ENCODE peak calls at places on chromosomes 1 and 21, in seven cellular contexts. One of them, this sample, is unnamed.

GRCh38 chr1:176559474-176560390 is 96.8 kb downstream of the PAPPA2 start:
- DNase-seq in RWPE1: peak
- DNase-seq in HCT116: peak
- DNase-seq in fibroblast of pulmonary artery: peak
- DNase-seq in mammary epithelial cell: peak
- DNase-seq in uterus: peak
- DNase-seq in coronary artery: no peak
- DNase-seq in this sample: peak

GRCh38 chr21:39527664-39528381 is 76.1 kb downstream of the SH3BGR start:
- DNase-seq in RWPE1: no peak
- DNase-seq in HCT116: no peak
- DNase-seq in fibroblast of pulmonary artery: no peak
- DNase-seq in mammary epithelial cell: no peak
- DNase-seq in uterus: no peak
- DNase-seq in coronary artery: no peak
- DNase-seq in this sample: no peak

GRCh38 chr1:27238032-27238431 is 3.6 kb downstream of the WDTC1 start:
- DNase-seq in RWPE1: no peak
- DNase-seq in HCT116: no peak
- DNase-seq in fibroblast of pulmonary artery: no peak
- DNase-seq in mammary epithelial cell: no peak
- DNase-seq in uterus: no peak
- DNase-seq in coronary artery: no peak
- DNase-seq in this sample: no peak

GRCh38 chr1:78003882-78004718 is 639 bp upstream of the DNAJB4 start:
- DNase-seq in RWPE1: peak
- DNase-seq in HCT116: peak
- DNase-seq in fibroblast of pulmonary artery: peak
- DNase-seq in mammary epithelial cell: peak
- DNase-seq in uterus: peak
- DNase-seq in coronary artery: no peak
- DNase-seq in this sample: peak

GRCh38 chr1:234662148-234662547 is 52.2 kb upstream of the IRF2BP2 start:
- DNase-seq in RWPE1: no peak
- DNase-seq in HCT116: no peak
- DNase-seq in fibroblast of pulmonary artery: no peak
- DNase-seq in mammary epithelial cell: no peak
- DNase-seq in uterus: no peak
- DNase-seq in coronary artery: no peak
- DNase-seq in this sample: no peak

GRCh38 chr1:108746382-108747127 is at the start of gene STXBP3:
- DNase-seq in RWPE1: peak
- DNase-seq in HCT116: peak
- DNase-seq in fibroblast of pulmonary artery: peak
- DNase-seq in mammary epithelial cell: peak
- DNase-seq in uterus: peak
- DNase-seq in coronary artery: peak
- DNase-seq in this sample: peak

GRCh38 chr1:206953126-206953525 is 6.9 kb upstream of the PIGR start:
- DNase-seq in RWPE1: no peak
- DNase-seq in HCT116: no peak
- DNase-seq in fibroblast of pulmonary artery: no peak
- DNase-seq in mammary epithelial cell: no peak
- DNase-seq in uterus: no peak
- DNase-seq in coronary artery: no peak
- DNase-seq in this sample: no peak

GRCh38 chr1:106224426-106224825 is 832.0 kb upstream of the PRMT6 start:
- DNase-seq in RWPE1: no peak
- DNase-seq in HCT116: no peak
- DNase-seq in fibroblast of pulmonary artery: no peak
- DNase-seq in mammary epithelial cell: no peak
- DNase-seq in uterus: no peak
- DNase-seq in coronary artery: no peak
- DNase-seq in this sample: no peak

GRCh38 chr1:229258031-229258850 is 12.7 kb upstream of the RAB4A start:
- DNase-seq in RWPE1: peak
- DNase-seq in HCT116: peak
- DNase-seq in fibroblast of pulmonary artery: peak
- DNase-seq in mammary epithelial cell: no peak
- DNase-seq in uterus: peak
- DNase-seq in coronary artery: no peak
- DNase-seq in this sample: peak

GRCh38 chr1:240803151-240803550 is 191.2 kb upstream of the GREM2 start:
- DNase-seq in RWPE1: peak
- DNase-seq in HCT116: no peak
- DNase-seq in fibroblast of pulmonary artery: peak
- DNase-seq in mammary epithelial cell: no peak
- DNase-seq in uterus: no peak
- DNase-seq in coronary artery: no peak
- DNase-seq in this sample: no peak

GRCh38 chr1:109441105-109441504 is 14.9 kb upstream of the PSMA5 start:
- DNase-seq in RWPE1: no peak
- DNase-seq in HCT116: no peak
- DNase-seq in fibroblast of pulmonary artery: peak
- DNase-seq in mammary epithelial cell: no peak
- DNase-seq in uterus: no peak
- DNase-seq in coronary artery: no peak
- DNase-seq in this sample: no peak

GRCh38 chr1:44792736-44793502 is 4.9 kb upstream of the BEST4 start:
- DNase-seq in RWPE1: no peak
- DNase-seq in HCT116: no peak
- DNase-seq in fibroblast of pulmonary artery: no peak
- DNase-seq in mammary epithelial cell: no peak
- DNase-seq in uterus: peak
- DNase-seq in coronary artery: no peak
- DNase-seq in this sample: peak

GRCh38 chr1:236394905-236395779 is 1.1 kb downstream of the EDARADD start:
- DNase-seq in RWPE1: peak
- DNase-seq in HCT116: no peak
- DNase-seq in fibroblast of pulmonary artery: peak
- DNase-seq in mammary epithelial cell: peak
- DNase-seq in uterus: no peak
- DNase-seq in coronary artery: no peak
- DNase-seq in this sample: peak

GRCh38 chr1:230909974-230910754 is 41.8 kb upstream of the C1orf198 start:
- DNase-seq in RWPE1: no peak
- DNase-seq in HCT116: no peak
- DNase-seq in fibroblast of pulmonary artery: no peak
- DNase-seq in mammary epithelial cell: no peak
- DNase-seq in uterus: peak
- DNase-seq in coronary artery: no peak
- DNase-seq in this sample: no peak

GRCh38 chr1:167022384-167022783 is 33.3 kb downstream of the MAEL start:
- DNase-seq in RWPE1: no peak
- DNase-seq in HCT116: no peak
- DNase-seq in fibroblast of pulmonary artery: no peak
- DNase-seq in mammary epithelial cell: no peak
- DNase-seq in uterus: no peak
- DNase-seq in coronary artery: no peak
- DNase-seq in this sample: no peak

GRCh38 chr1:223319373-223319772 is 44.6 kb downstream of the SUSD4 start:
- DNase-seq in RWPE1: no peak
- DNase-seq in HCT116: no peak
- DNase-seq in fibroblast of pulmonary artery: no peak
- DNase-seq in mammary epithelial cell: peak
- DNase-seq in uterus: no peak
- DNase-seq in coronary artery: no peak
- DNase-seq in this sample: no peak

GRCh38 chr1:11350265-11350664 is 77.3 kb downstream of the UBIAD1 start:
- DNase-seq in RWPE1: no peak
- DNase-seq in HCT116: no peak
- DNase-seq in fibroblast of pulmonary artery: no peak
- DNase-seq in mammary epithelial cell: no peak
- DNase-seq in uterus: no peak
- DNase-seq in coronary artery: no peak
- DNase-seq in this sample: no peak

GRCh38 chr1:209985002-209985401 is 47.0 kb downstream of the SYT14 start:
- DNase-seq in RWPE1: no peak
- DNase-seq in HCT116: no peak
- DNase-seq in fibroblast of pulmonary artery: no peak
- DNase-seq in mammary epithelial cell: no peak
- DNase-seq in uterus: no peak
- DNase-seq in coronary artery: no peak
- DNase-seq in this sample: no peak

GRCh38 chr1:242761556-242761955 is 237.1 kb upstream of the PLD5 start:
- DNase-seq in RWPE1: no peak
- DNase-seq in HCT116: no peak
- DNase-seq in fibroblast of pulmonary artery: no peak
- DNase-seq in mammary epithelial cell: no peak
- DNase-seq in uterus: no peak
- DNase-seq in coronary artery: no peak
- DNase-seq in this sample: no peak

GRCh38 chr1:7666249-7666648 is 104.8 kb upstream of the VAMP3 start:
- DNase-seq in RWPE1: no peak
- DNase-seq in HCT116: no peak
- DNase-seq in fibroblast of pulmonary artery: no peak
- DNase-seq in mammary epithelial cell: no peak
- DNase-seq in uterus: no peak
- DNase-seq in coronary artery: no peak
- DNase-seq in this sample: no peak

GRCh38 chr1:20792177-20792576 is 5.1 kb upstream of the HP1BP3 start:
- DNase-seq in RWPE1: no peak
- DNase-seq in HCT116: no peak
- DNase-seq in fibroblast of pulmonary artery: peak
- DNase-seq in mammary epithelial cell: no peak
- DNase-seq in uterus: no peak
- DNase-seq in coronary artery: no peak
- DNase-seq in this sample: no peak

GRCh38 chr1:168096296-168097165 is 40.2 kb downstream of the GPR161 start:
- DNase-seq in RWPE1: no peak
- DNase-seq in HCT116: no peak
- DNase-seq in fibroblast of pulmonary artery: no peak
- DNase-seq in mammary epithelial cell: no peak
- DNase-seq in uterus: no peak
- DNase-seq in coronary artery: peak
- DNase-seq in this sample: no peak

GRCh38 chr1:84077476-84078107 is 66.5 kb upstream of the PRKACB start:
- DNase-seq in RWPE1: peak
- DNase-seq in HCT116: peak
- DNase-seq in fibroblast of pulmonary artery: peak
- DNase-seq in mammary epithelial cell: peak
- DNase-seq in uterus: peak
- DNase-seq in coronary artery: peak
- DNase-seq in this sample: peak
- TF ChIP-seq CTCF in RWPE1: no peak
- TF ChIP-seq CTCF in HCT116: peak
- TF ChIP-seq CTCF in fibroblast of pulmonary artery: no peak
- TF ChIP-seq CTCF in mammary epithelial cell: no peak
- TF ChIP-seq CTCF in uterus: peak
- TF ChIP-seq CTCF in coronary artery: no peak
- TF ChIP-seq CTCF in this sample: no peak

GRCh38 chr1:99327357-99327756 is 63.1 kb downstream of the PLPPR4 start:
- DNase-seq in RWPE1: no peak
- DNase-seq in HCT116: no peak
- DNase-seq in fibroblast of pulmonary artery: no peak
- DNase-seq in mammary epithelial cell: no peak
- DNase-seq in uterus: no peak
- DNase-seq in coronary artery: no peak
- DNase-seq in this sample: no peak
- TF ChIP-seq CTCF in RWPE1: no peak
- TF ChIP-seq CTCF in HCT116: no peak
- TF ChIP-seq CTCF in fibroblast of pulmonary artery: no peak
- TF ChIP-seq CTCF in mammary epithelial cell: no peak
- TF ChIP-seq CTCF in uterus: no peak
- TF ChIP-seq CTCF in coronary artery: no peak
- TF ChIP-seq CTCF in this sample: no peak

GRCh38 chr1:63068626-63069025 is 253.7 kb upstream of the FOXD3 start:
- DNase-seq in RWPE1: peak
- DNase-seq in HCT116: no peak
- DNase-seq in fibroblast of pulmonary artery: no peak
- DNase-seq in mammary epithelial cell: peak
- DNase-seq in uterus: no peak
- DNase-seq in coronary artery: no peak
- DNase-seq in this sample: no peak

GRCh38 chr1:63064135-63064534 is 258.2 kb upstream of the FOXD3 start:
- DNase-seq in RWPE1: no peak
- DNase-seq in HCT116: no peak
- DNase-seq in fibroblast of pulmonary artery: no peak
- DNase-seq in mammary epithelial cell: no peak
- DNase-seq in uterus: no peak
- DNase-seq in coronary artery: no peak
- DNase-seq in this sample: no peak

GRCh38 chr1:63069214-63069613 is 253.2 kb upstream of the FOXD3 start:
- DNase-seq in RWPE1: no peak
- DNase-seq in HCT116: no peak
- DNase-seq in fibroblast of pulmonary artery: no peak
- DNase-seq in mammary epithelial cell: no peak
- DNase-seq in uterus: no peak
- DNase-seq in coronary artery: no peak
- DNase-seq in this sample: no peak

GRCh38 chr1:63063367-63063766 is 259.0 kb upstream of the FOXD3 start:
- DNase-seq in RWPE1: no peak
- DNase-seq in HCT116: no peak
- DNase-seq in fibroblast of pulmonary artery: no peak
- DNase-seq in mammary epithelial cell: no peak
- DNase-seq in uterus: no peak
- DNase-seq in coronary artery: no peak
- DNase-seq in this sample: peak
- TF ChIP-seq CTCF in RWPE1: no peak
- TF ChIP-seq CTCF in HCT116: peak
- TF ChIP-seq CTCF in fibroblast of pulmonary artery: no peak
- TF ChIP-seq CTCF in mammary epithelial cell: peak
- TF ChIP-seq CTCF in uterus: no peak
- TF ChIP-seq CTCF in coronary artery: no peak
- TF ChIP-seq CTCF in this sample: no peak

GRCh38 chr1:185674201-185674600 is 60.0 kb upstream of the HMCN1 start:
- DNase-seq in RWPE1: no peak
- DNase-seq in HCT116: no peak
- DNase-seq in fibroblast of pulmonary artery: no peak
- DNase-seq in mammary epithelial cell: no peak
- DNase-seq in uterus: no peak
- DNase-seq in coronary artery: no peak
- DNase-seq in this sample: no peak

GRCh38 chr1:185668013-185668412 is 66.2 kb upstream of the HMCN1 start:
- DNase-seq in RWPE1: no peak
- DNase-seq in HCT116: no peak
- DNase-seq in fibroblast of pulmonary artery: no peak
- DNase-seq in mammary epithelial cell: no peak
- DNase-seq in uterus: no peak
- DNase-seq in coronary artery: no peak
- DNase-seq in this sample: no peak

GRCh38 chr1:185666582-185666981 is 67.6 kb upstream of the HMCN1 start:
- DNase-seq in RWPE1: no peak
- DNase-seq in HCT116: no peak
- DNase-seq in fibroblast of pulmonary artery: no peak
- DNase-seq in mammary epithelial cell: no peak
- DNase-seq in uterus: no peak
- DNase-seq in coronary artery: no peak
- DNase-seq in this sample: no peak

GRCh38 chr1:185672719-185673360 is 61.4 kb upstream of the HMCN1 start:
- DNase-seq in RWPE1: no peak
- DNase-seq in HCT116: no peak
- DNase-seq in fibroblast of pulmonary artery: no peak
- DNase-seq in mammary epithelial cell: no peak
- DNase-seq in uterus: no peak
- DNase-seq in coronary artery: no peak
- DNase-seq in this sample: no peak

GRCh38 chr1:185670187-185670627 is 64.0 kb upstream of the HMCN1 start:
- DNase-seq in RWPE1: peak
- DNase-seq in HCT116: no peak
- DNase-seq in fibroblast of pulmonary artery: peak
- DNase-seq in mammary epithelial cell: peak
- DNase-seq in uterus: no peak
- DNase-seq in coronary artery: no peak
- DNase-seq in this sample: peak
- TF ChIP-seq CTCF in RWPE1: peak
- TF ChIP-seq CTCF in HCT116: peak
- TF ChIP-seq CTCF in fibroblast of pulmonary artery: peak
- TF ChIP-seq CTCF in mammary epithelial cell: peak
- TF ChIP-seq CTCF in uterus: peak
- TF ChIP-seq CTCF in coronary artery: no peak
- TF ChIP-seq CTCF in this sample: peak

GRCh38 chr1:15523922-15524282 is at the start of gene CASP9:
- DNase-seq in RWPE1: no peak
- DNase-seq in HCT116: no peak
- DNase-seq in fibroblast of pulmonary artery: peak
- DNase-seq in mammary epithelial cell: no peak
- DNase-seq in uterus: no peak
- DNase-seq in coronary artery: no peak
- DNase-seq in this sample: no peak
- TF ChIP-seq CTCF in RWPE1: no peak
- TF ChIP-seq CTCF in HCT116: no peak
- TF ChIP-seq CTCF in fibroblast of pulmonary artery: no peak
- TF ChIP-seq CTCF in mammary epithelial cell: no peak
- TF ChIP-seq CTCF in uterus: no peak
- TF ChIP-seq CTCF in coronary artery: no peak
- TF ChIP-seq CTCF in this sample: no peak

This sample was measured in activated CD8-positive, alpha-beta T cell treated with anti-CD3 and anti-CD28 coated beads for 36 hours.